ENCODE peak calls at places on chromosomes 5 and 9, in four cellular contexts. U is suprapubic skin, V is GM12892, O is transverse colon. S is an unnamed sample.
A peak's percentile ranks its signal among the peaks of the same experiment; 100 is the strongest.

GRCh38 chr5:167233507-167233906 is 1057.9 kb upstream of the WWC1 start:
- DNase-seq in U (no peak), V (no peak), O (no peak), S (no peak)

GRCh38 chr5:73417307-73418035 is 31.1 kb downstream of the FOXD1 start:
- DNase-seq in U (no peak), V (no peak), O (no peak), S (no peak)

GRCh38 chr9:78778314-78778713 is 481.4 kb downstream of the PSAT1 start:
- DNase-seq in U (no peak), V (no peak), O (no peak), S (no peak)

GRCh38 chr9:14395300-14396082 is 81.5 kb upstream of the NFIB start:
- DNase-seq in U (no peak), V (no peak), O (no peak), S (no peak)

GRCh38 chr9:5762421-5762820 is 70.5 kb downstream of the ERMP1 start:
- DNase-seq in U (no peak), V (no peak), O (no peak), S (no peak)

GRCh38 chr5:2746642-2747041 is 4.8 kb downstream of the IRX2 start:
- DNase-seq in U (no peak), V (no peak), O (no peak), S (no peak)

GRCh38 chr9:121312169-121312568 is 44.2 kb downstream of the GSN start:
- DNase-seq in U (peak; percentile 63), V (no peak), O (no peak), S (no peak)

GRCh38 chr5:159440948-159441347 is 110.7 kb upstream of the IL12B start:
- DNase-seq in U (no peak), V (no peak), O (no peak), S (no peak)

GRCh38 chr5:22023784-22024183 is 829.4 kb downstream of the CDH12 start:
- DNase-seq in U (no peak), V (no peak), O (no peak), S (no peak)

GRCh38 chr5:12320331-12320730 is 416.1 kb upstream of the CTNND2 start:
- DNase-seq in U (no peak), V (no peak), O (no peak), S (no peak)

GRCh38 chr5:104184264-104184663 is 621.7 kb upstream of the NUDT12 start:
- DNase-seq in U (no peak), V (no peak), O (no peak), S (no peak)

GRCh38 chr9:124436320-124436719 is 13.9 kb upstream of the ADGRD2 start:
- DNase-seq in U (no peak), V (no peak), O (no peak), S (no peak)

GRCh38 chr5:54264574-54264973 is 45.8 kb downstream of the ARL15 start:
- DNase-seq in U (no peak), V (no peak), O (no peak), S (no peak)

GRCh38 chr5:174246743-174247142 is 201.2 kb downstream of the NSG2 start:
- DNase-seq in U (no peak), V (no peak), O (no peak), S (no peak)

GRCh38 chr9:90307177-90307833 is 335.3 kb downstream of the DIRAS2 start:
- DNase-seq in U (no peak), V (no peak), O (no peak), S (no peak)

GRCh38 chr9:125446581-125447094 is 185.0 kb downstream of the GAPVD1 start:
- DNase-seq in U (no peak), V (no peak), O (no peak), S (no peak)

GRCh38 chr5:38921174-38921573 is 75.4 kb downstream of the OSMR start:
- DNase-seq in U (no peak), V (no peak), O (no peak), S (no peak)

GRCh38 chr9:132472599-132472998 is 62.6 kb downstream of the CFAP77 start:
- DNase-seq in U (no peak), V (no peak), O (no peak), S (no peak)

GRCh38 chr5:170467000-170467707 is 36.7 kb upstream of the KCNIP1 start:
- DNase-seq in U (no peak), V (no peak), O (no peak), S (peak; percentile 68)

DNA sequence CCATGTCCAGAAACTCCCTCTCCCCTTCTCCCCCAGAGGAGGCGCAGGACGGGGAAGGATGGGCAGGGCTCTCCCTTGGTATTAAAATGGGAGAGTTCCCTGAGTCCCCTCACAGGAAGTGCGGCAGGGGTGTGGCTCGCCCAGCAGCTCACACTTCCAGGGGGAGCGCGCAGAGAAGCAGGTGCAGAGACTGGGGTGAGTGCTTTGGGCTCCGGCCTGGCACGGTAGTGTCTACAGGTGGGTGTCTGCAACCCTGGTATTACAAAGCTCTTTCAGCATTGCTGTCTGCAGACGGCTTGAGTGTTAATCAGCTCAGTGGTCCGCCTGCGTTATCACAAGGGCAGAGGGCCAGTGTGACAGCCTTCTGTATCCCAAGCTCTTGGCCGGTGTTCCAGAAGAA is 114.9 kb upstream of the FBXL7 start:
- DNase-seq in U (no peak), V (no peak), O (no peak), S (no peak)
- TF ChIP-seq POLR2A in U (no peak), V (no peak), O (no peak), S (no peak)

DNA sequence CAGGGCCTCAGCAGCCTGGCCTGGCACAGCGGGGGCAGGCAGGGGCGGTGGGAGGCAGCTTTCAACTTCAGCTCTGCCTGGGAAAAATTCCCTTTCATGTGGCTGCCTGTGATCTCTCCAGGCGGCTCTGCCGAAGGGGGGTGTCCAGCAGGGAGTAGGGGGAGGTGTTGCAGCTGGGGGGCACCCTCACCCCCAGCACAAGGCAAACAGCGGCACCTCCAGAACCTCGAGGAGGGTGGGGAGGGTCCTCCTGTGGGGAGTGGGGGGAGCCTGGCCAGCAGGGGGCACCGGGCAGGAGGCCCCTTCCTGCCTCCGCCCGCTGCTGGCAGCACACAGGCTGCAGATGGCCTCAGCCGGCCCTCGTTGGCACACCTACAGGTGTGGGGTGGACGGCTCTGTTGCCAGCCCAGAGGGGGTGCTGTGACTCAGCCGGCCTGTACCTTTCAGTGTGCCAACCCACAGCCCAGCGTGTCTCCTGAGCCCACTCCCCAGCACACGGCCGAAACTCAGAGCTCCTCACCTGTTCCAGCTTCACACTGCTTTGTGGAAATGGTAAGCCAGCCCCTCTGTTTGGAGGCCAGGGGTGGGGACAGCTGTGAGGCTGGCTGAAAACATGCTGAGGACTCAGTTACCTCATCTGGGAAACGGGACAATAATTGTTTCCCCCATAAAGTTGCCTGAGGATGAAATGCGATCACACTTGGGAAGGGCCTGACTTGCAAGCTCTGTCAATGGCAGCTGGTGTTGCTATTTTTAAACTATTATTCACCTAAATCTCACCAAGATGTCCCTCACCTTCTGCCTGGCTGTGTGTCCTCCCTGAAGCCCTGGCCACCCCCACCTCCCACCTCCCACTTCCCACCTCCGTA is 37.0 kb downstream of the CXXC5 start:
- DNase-seq in U (no peak), V (no peak), O (no peak), S (no peak)
- TF ChIP-seq POLR2A in U (no peak), V (no peak), O (no peak), S (no peak)

DNA sequence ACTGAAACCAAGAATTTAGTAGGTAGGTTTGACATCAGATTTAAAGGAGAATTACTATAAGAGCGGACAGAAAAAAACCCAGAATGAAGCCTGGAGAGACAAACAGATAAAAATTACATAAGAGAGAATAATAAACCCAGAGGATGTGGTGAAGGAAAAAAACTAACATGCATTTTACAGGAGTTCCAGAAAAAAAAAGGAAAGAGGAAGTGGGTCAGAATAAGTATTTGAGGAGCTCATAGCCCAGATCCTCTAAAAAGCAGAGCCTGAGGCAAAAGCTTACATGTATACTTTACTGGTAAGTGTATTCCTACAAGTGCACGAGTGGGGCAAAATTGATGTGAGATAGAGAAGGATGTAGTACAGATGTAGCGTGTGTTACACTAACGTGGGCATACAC is 43.1 kb upstream of the NAA35 start:
- DNase-seq in U (no peak), V (no peak), O (no peak), S (no peak)
- TF ChIP-seq POLR2A in U (no peak), V (no peak), O (no peak), S (no peak)

GRCh38 chr9:136690104-136690840 is 3.0 kb upstream of the AGPAT2 start:
- DNase-seq in U (no peak), V (no peak), O (no peak), S (no peak)
- TF ChIP-seq POLR2A in U (no peak), V (no peak), O (no peak), S (no peak)

GRCh38 chr5:172843825-172844576 is 9.9 kb downstream of the ERGIC1 start:
- DNase-seq in U (no peak), V (no peak), O (no peak), S (no peak)
- TF ChIP-seq POLR2A in U (no peak), V (no peak), O (no peak), S (no peak)

GRCh38 chr5:134529460-134529859 is 4.0 kb downstream of the JADE2 start:
- DNase-seq in U (no peak), V (no peak), O (no peak), S (no peak)

GRCh38 chr5:134525687-134526482 is 415 bp downstream of the JADE2 start:
- DNase-seq in U (peak; percentile 88), V (peak; percentile 52), O (peak; percentile 76), S (peak; percentile 67)

GRCh38 chr5:134527961-134528424 is 2.5 kb downstream of the JADE2 start:
- DNase-seq in U (no peak), V (no peak), O (no peak), S (no peak)

GRCh38 chr5:134526483-134527155 is 1.1 kb downstream of the JADE2 start:
- DNase-seq in U (peak; percentile 90), V (peak; percentile 68), O (peak; percentile 87), S (peak; percentile 61)

DNA sequence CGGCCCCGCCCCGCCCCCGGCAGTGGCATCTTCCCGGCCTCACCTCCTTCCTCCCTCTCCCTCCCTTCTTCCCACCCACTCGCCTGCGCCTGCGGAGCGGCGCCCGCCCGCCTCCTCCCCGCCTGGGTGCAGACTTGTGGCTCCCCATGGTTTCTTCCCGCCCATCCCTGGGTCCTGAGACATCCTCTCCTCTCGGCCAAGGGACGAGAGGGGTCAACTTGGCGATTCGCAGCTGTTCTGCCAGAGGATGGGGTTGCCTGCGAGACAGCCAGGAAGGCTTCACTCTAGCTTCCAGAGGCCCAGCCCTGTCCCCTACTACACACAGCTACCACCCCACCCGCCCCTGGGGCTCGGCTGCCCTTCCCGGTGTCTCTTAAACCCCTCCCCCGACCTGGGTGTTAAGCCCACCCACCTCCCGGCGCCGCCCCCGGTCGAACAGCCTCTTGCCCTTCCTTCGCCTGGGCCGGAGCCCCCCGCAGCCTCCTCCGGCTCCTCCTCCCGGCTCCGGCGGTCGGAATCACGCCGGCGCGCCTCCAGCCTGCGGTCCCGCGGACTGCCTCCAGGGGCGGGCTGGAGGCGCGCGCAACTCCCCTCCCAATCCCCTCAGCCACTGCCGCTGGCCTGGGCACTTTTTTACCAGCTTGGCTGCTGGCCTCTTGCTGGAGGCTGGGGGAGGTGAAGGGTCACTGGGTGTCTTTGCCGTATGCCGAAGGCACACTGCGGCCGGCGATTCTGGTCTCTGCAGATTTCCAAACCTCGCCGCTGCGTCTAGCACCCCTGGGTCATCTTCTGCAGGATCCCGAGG is 1.9 kb downstream of the JADE2 start:
- DNase-seq in U (peak; percentile 91), V (peak; percentile 85), O (peak; percentile 81), S (peak; percentile 88)
- TF ChIP-seq POLR2A in U (no peak), V (peak; percentile 19), O (peak; percentile 22), S (peak; percentile 52)

GRCh38 chr9:137742698-137743097 is 123.9 kb downstream of the EHMT1 start:
- DNase-seq in U (no peak), V (no peak), O (no peak), S (no peak)

GRCh38 chr9:137744632-137745183 is 125.9 kb downstream of the EHMT1 start:
- DNase-seq in U (no peak), V (no peak), O (no peak), S (no peak)

GRCh38 chr9:137748311-137748710 is 129.3 kb upstream of the CACNA1B start:
- DNase-seq in U (no peak), V (no peak), O (no peak), S (no peak)

GRCh38 chr9:137743695-137744094 is 124.9 kb downstream of the EHMT1 start:
- DNase-seq in U (no peak), V (no peak), O (no peak), S (no peak)

GRCh38 chr9:137745541-137745991 is 126.8 kb downstream of the EHMT1 start:
- DNase-seq in U (no peak), V (peak; percentile 59), O (peak; percentile 63), S (peak; percentile 55)
- TF ChIP-seq POLR2A in U (no peak), V (no peak), O (no peak), S (no peak)